ENCODE peak calls at places on chromosomes 13 and 19, in four cellular contexts. One of them, this sample, is unnamed. For H3K4me1, the result is how much of the 10 kb centered on the place peaks cover.

GRCh38 chr19:20154636-20155035 is 12.4 kb upstream of the ZNF486 start:
- DNase-seq in right lobe of liver: no peak
- DNase-seq in heart left ventricle: no peak
- DNase-seq in uterus: no peak
- DNase-seq in this sample: no peak

GRCh38 chr13:98147521-98147920 is 4.6 kb downstream of the FARP1 start:
- DNase-seq in right lobe of liver: no peak
- DNase-seq in heart left ventricle: no peak
- DNase-seq in uterus: no peak
- DNase-seq in this sample: peak

GRCh38 chr19:4123615-4124568 is at the start of gene MAP2K2:
- DNase-seq in right lobe of liver: peak
- DNase-seq in heart left ventricle: peak
- DNase-seq in uterus: peak
- DNase-seq in this sample: peak

GRCh38 chr19:47765522-47766358 is 12.8 kb upstream of the SELENOW start:
- DNase-seq in right lobe of liver: peak
- DNase-seq in heart left ventricle: peak
- DNase-seq in uterus: peak
- DNase-seq in this sample: peak

GRCh38 chr19:14916848-14917247 is 24.4 kb upstream of the OR7C2 start:
- DNase-seq in right lobe of liver: no peak
- DNase-seq in heart left ventricle: no peak
- DNase-seq in uterus: no peak
- DNase-seq in this sample: no peak

GRCh38 chr13:50509771-50510441 is 333.6 kb downstream of the DLEU7 start:
- DNase-seq in right lobe of liver: no peak
- DNase-seq in heart left ventricle: no peak
- DNase-seq in uterus: no peak
- DNase-seq in this sample: no peak

GRCh38 chr19:10694706-10695105 is 6.5 kb upstream of the QTRT1 start:
- DNase-seq in right lobe of liver: no peak
- DNase-seq in heart left ventricle: no peak
- DNase-seq in uterus: no peak
- DNase-seq in this sample: no peak

GRCh38 chr19:18424122-18424889 is 5.1 kb downstream of the SSBP4 start:
- DNase-seq in right lobe of liver: no peak
- DNase-seq in heart left ventricle: no peak
- DNase-seq in uterus: no peak
- DNase-seq in this sample: no peak

GRCh38 chr13:40665754-40666057 is 735 bp downstream of the FOXO1 start:
- DNase-seq in right lobe of liver: no peak
- DNase-seq in heart left ventricle: no peak
- DNase-seq in uterus: no peak
- DNase-seq in this sample: peak

GRCh38 chr13:35769812-35770211 is 293.3 kb upstream of the MAB21L1 start:
- DNase-seq in right lobe of liver: no peak
- DNase-seq in heart left ventricle: no peak
- DNase-seq in uterus: no peak
- DNase-seq in this sample: no peak
- H3K27ac ChIP-seq in right lobe of liver: no peak
- H3K27ac ChIP-seq in heart left ventricle: no peak
- H3K27ac ChIP-seq in uterus: no peak
- H3K27ac ChIP-seq in this sample: no peak

GRCh38 chr19:33302175-33302973 is at the start of gene CEBPA:
- DNase-seq in right lobe of liver: peak
- DNase-seq in heart left ventricle: peak
- DNase-seq in uterus: peak
- DNase-seq in this sample: peak
- TF ChIP-seq POLR2A in right lobe of liver: peak
- TF ChIP-seq POLR2A in heart left ventricle: no peak
- TF ChIP-seq POLR2A in uterus: peak
- TF ChIP-seq POLR2A in this sample: peak

GRCh38 chr13:57877596-57877995 is 246.1 kb downstream of the PCDH17 start:
- DNase-seq in right lobe of liver: no peak
- DNase-seq in heart left ventricle: no peak
- DNase-seq in uterus: no peak
- DNase-seq in this sample: no peak

GRCh38 chr13:57878291-57878690 is 246.7 kb downstream of the PCDH17 start:
- DNase-seq in right lobe of liver: no peak
- DNase-seq in heart left ventricle: no peak
- DNase-seq in uterus: no peak
- DNase-seq in this sample: no peak

GRCh38 chr13:57874530-57874929 is 243.0 kb downstream of the PCDH17 start:
- DNase-seq in right lobe of liver: no peak
- DNase-seq in heart left ventricle: peak
- DNase-seq in uterus: no peak
- DNase-seq in this sample: no peak
- H3K4me1 ChIP-seq in right lobe of liver: under half
- H3K4me1 ChIP-seq in heart left ventricle: under half
- H3K4me1 ChIP-seq in uterus: under half
- H3K4me1 ChIP-seq in this sample: under half

DNA sequence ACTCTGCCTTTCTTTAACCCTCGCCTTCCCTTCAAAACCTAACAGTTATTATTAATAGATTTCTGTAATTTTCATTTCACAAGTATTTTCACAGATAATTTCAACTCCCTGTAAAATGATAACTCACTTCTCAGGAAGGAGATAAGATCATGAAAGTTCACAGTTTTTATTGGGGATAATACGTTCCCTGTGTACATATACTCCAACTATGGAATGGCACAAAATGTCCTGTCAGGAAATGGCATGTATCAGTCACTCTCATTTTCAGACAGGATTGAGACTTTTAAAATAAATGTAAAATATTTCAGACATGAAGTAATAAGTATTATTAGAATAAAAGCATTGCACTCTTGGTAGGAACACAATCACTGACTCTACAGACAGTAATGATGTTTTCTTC is 932 bp upstream of the TRAPPC2B start:
- DNase-seq in right lobe of liver: no peak
- DNase-seq in heart left ventricle: no peak
- DNase-seq in uterus: no peak
- DNase-seq in this sample: no peak
- H3K27ac ChIP-seq in right lobe of liver: peak
- H3K27ac ChIP-seq in heart left ventricle: peak
- H3K27ac ChIP-seq in uterus: peak
- H3K27ac ChIP-seq in this sample: peak

DNA sequence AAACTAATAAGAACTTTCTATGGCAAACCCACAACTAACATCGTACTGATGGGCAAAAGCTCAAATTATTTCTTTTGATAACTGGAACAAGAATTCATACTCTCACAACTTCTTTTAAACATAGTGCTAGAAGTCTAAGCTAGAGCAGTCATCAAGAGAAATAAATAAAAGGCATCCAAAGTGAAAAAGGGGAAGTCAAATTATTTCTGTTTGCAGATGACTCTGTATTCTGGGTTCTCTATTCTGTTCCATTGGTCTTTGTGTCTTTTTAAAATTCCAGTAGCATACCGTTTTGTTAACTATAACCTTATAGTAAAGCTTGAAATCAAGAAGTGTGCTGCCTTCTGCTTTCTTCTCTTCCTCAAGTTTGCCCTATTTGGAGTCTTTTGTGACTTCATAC is 1215.9 kb downstream of the UQCRFS1 start:
- DNase-seq in right lobe of liver: no peak
- DNase-seq in heart left ventricle: no peak
- DNase-seq in uterus: no peak
- DNase-seq in this sample: no peak
- TF ChIP-seq POLR2A in right lobe of liver: no peak
- TF ChIP-seq POLR2A in heart left ventricle: no peak
- TF ChIP-seq POLR2A in uterus: no peak
- TF ChIP-seq POLR2A in this sample: no peak

This sample was measured in thyroid gland.